ENCODE peak calls at places on chromosomes 12 and 14, in four cellular contexts. C is hepatocyte, P is germinal center, Z is endothelial cell. E is an unnamed sample.

GRCh38 chr12:13727707-13728147 is 253.7 kb downstream of the GRIN2B start:
- DNase-seq in C (no peak), P (no peak), Z (no peak), E (no peak)

GRCh38 chr12:111569363-111570089 is 29.6 kb downstream of the ATXN2 start:
- DNase-seq in C (no peak), P (no peak), Z (no peak), E (no peak)

GRCh38 chr14:78181270-78181669 is 11.1 kb downstream of the NRXN3 start:
- DNase-seq in C (no peak), P (no peak), Z (no peak), E (no peak)

GRCh38 chr14:92185559-92185958 is 63.8 kb downstream of the CPSF2 start:
- DNase-seq in C (no peak), P (no peak), Z (no peak), E (no peak)

GRCh38 chr14:41022932-41023331 is 583.7 kb upstream of the LRFN5 start:
- DNase-seq in C (no peak), P (no peak), Z (no peak), E (no peak)

GRCh38 chr12:104486416-104486815 is 29.7 kb downstream of the CHST11 start:
- DNase-seq in C (no peak), P (no peak), Z (no peak), E (no peak)

GRCh38 chr14:85531594-85532391 is 1.8 kb downstream of the FLRT2 start:
- DNase-seq in C (peak; percentile 84), P (no peak), Z (peak; percentile 40), E (peak; percentile 10)

GRCh38 chr12:88549929-88550328 is 30.3 kb downstream of the KITLG start:
- DNase-seq in C (no peak), P (no peak), Z (no peak), E (no peak)

GRCh38 chr12:6923851-6924250 is 3.9 kb upstream of the ATN1 start:
- DNase-seq in C (no peak), P (no peak), Z (no peak), E (no peak)

GRCh38 chr12:126726481-126727217 is 1540.3 kb upstream of the TMEM132C start:
- DNase-seq in C (no peak), P (no peak), Z (no peak), E (no peak)

GRCh38 chr12:81021834-81022233 is 56.0 kb upstream of the ACSS3 start:
- DNase-seq in C (no peak), P (no peak), Z (no peak), E (no peak)

GRCh38 chr14:74038015-74038859 is 19.1 kb downstream of the BBOF1 start:
- DNase-seq in C (peak; percentile 50), P (peak; percentile 38), Z (peak; percentile 13), E (peak; percentile 50)

GRCh38 chr12:27796093-27796492 is 16.1 kb upstream of the MANSC4 start:
- DNase-seq in C (no peak), P (no peak), Z (no peak), E (no peak)

GRCh38 chr14:85587152-85587697 is 57.3 kb downstream of the FLRT2 start:
- DNase-seq in C (no peak), P (no peak), Z (no peak), E (no peak)

GRCh38 chr12:79547735-79548347 is 142.9 kb downstream of the PAWR start:
- DNase-seq in C (peak; percentile 71), P (peak; percentile 16), Z (peak; percentile 56), E (peak; percentile 61)

GRCh38 chr12:120231316-120232011 is 30.6 kb upstream of the RPLP0 start:
- DNase-seq in C (peak; percentile 78), P (no peak), Z (peak; percentile 59), E (no peak)

GRCh38 chr14:86796221-86797074 is 1196.5 kb downstream of the GALC start:
- DNase-seq in C (no peak), P (no peak), Z (no peak), E (no peak)

GRCh38 chr14:64696355-64696844 is 7.8 kb upstream of the PLEKHG3 start:
- DNase-seq in C (peak; percentile 70), P (no peak), Z (no peak), E (no peak)

GRCh38 chr12:26125451-26126339 is 858 bp upstream of the BHLHE41 start:
- DNase-seq in C (peak; percentile 89), P (peak; percentile 48), Z (peak; percentile 68), E (peak; percentile 63)

GRCh38 chr14:99118946-99119345 is 153.1 kb downstream of the BCL11B start:
- DNase-seq in C (no peak), P (no peak), Z (no peak), E (no peak)

GRCh38 chr12:70835948-70836347 is 84.6 kb downstream of the PTPRR start:
- DNase-seq in C (no peak), P (no peak), Z (no peak), E (no peak)

GRCh38 chr12:105067511-105068031 is 16.7 kb downstream of the ALDH1L2 start:
- DNase-seq in C (no peak), P (no peak), Z (no peak), E (no peak)

GRCh38 chr14:51856897-51857296 is 3.5 kb upstream of the GNG2 start:
- DNase-seq in C (no peak), P (no peak), Z (no peak), E (no peak)

GRCh38 chr12:51905507-51906438 is 1.5 kb upstream of the ACVRL1 start:
- DNase-seq in C (peak; percentile 45), P (no peak), Z (no peak), E (no peak)